ENCODE peak calls at places on chromosome 18, in eight cellular contexts. Z is H9, N is fibroblast of lung, J is K562, K is PC-3, H is astrocyte, I is neuronal stem cell, L is colonic mucosa. M is an unnamed sample.
A peak's percentile ranks its signal among the peaks of the same experiment; 100 is the strongest.

GRCh38 chr18:11518788-11519685 is 90.4 kb upstream of the SLC35G4 start:
- DNase-seq in N (peak; percentile 52), J (peak; percentile 65), L (peak; percentile 27), Z (peak; percentile 86), K (peak; percentile 66), H (no peak), I (peak; percentile 51), M (peak; percentile 51)

GRCh38 chr18:68098655-68099054 is 582.1 kb upstream of the DSEL start:
- DNase-seq in Z (no peak), K (no peak), N (no peak), H (no peak), I (no peak), L (no peak), J (no peak), M (no peak)

GRCh38 chr18:72866901-72867701 is 686 bp downstream of the NETO1 start:
- DNase-seq in Z (peak; percentile 48), H (no peak), K (no peak), I (peak; percentile 32), N (peak; percentile 36), J (no peak), L (no peak), M (no peak)

GRCh38 chr18:3103576-3103975 is 90.6 kb upstream of the LPIN2 start:
- DNase-seq in K (no peak), L (no peak), N (no peak), H (no peak), I (no peak), Z (no peak), J (no peak), M (no peak)

GRCh38 chr18:65081786-65082185 is 669.0 kb upstream of the CDH7 start:
- DNase-seq in K (no peak), L (no peak), H (no peak), I (no peak), J (no peak), N (no peak), Z (no peak), M (no peak)

GRCh38 chr18:37252854-37253396 is 312.7 kb downstream of the CELF4 start:
- DNase-seq in L (no peak), J (no peak), I (no peak), H (no peak), N (no peak), K (no peak), Z (no peak), M (no peak)

GRCh38 chr18:25164837-25165791 is 186.9 kb downstream of the ZNF521 start:
- DNase-seq in K (no peak), H (peak; percentile 72), J (no peak), Z (no peak), I (no peak), L (no peak), N (peak; percentile 78), M (no peak)

GRCh38 chr18:68354176-68354575 is 360.7 kb downstream of the TMX3 start:
- DNase-seq in L (no peak), J (no peak), Z (no peak), I (no peak), N (no peak), K (no peak), H (no peak), M (no peak)

GRCh38 chr18:72107647-72108046 is 436.5 kb downstream of the CBLN2 start:
- DNase-seq in H (peak; percentile 21), J (no peak), Z (peak; percentile 58), N (peak; percentile 35), L (no peak), K (peak; percentile 64), I (peak; percentile 56), M (no peak)

GRCh38 chr18:48975221-48975816 is 24.6 kb upstream of the SMAD7 start:
- DNase-seq in K (no peak), J (no peak), N (no peak), I (no peak), H (no peak), L (no peak), Z (no peak), M (no peak)

GRCh38 chr18:939167-939566 is 34.5 kb downstream of the ADCYAP1 start:
- DNase-seq in J (no peak), I (no peak), H (peak; percentile 50), N (peak; percentile 67), Z (no peak), K (peak; percentile 58), L (no peak), M (no peak)

GRCh38 chr18:49020621-49021021 is 69.9 kb upstream of the SMAD7 start:
- DNase-seq in N (peak; percentile 32), L (peak; percentile 22), I (no peak), J (no peak), Z (peak; percentile 25), H (peak; percentile 16), K (no peak), M (no peak)

GRCh38 chr18:765764-766549 is 46.1 kb downstream of the YES1 start:
- DNase-seq in N (no peak), K (no peak), I (no peak), J (peak; percentile 43), Z (no peak), H (no peak), L (no peak), M (no peak)

GRCh38 chr18:77230645-77231044 is 19.0 kb upstream of the GALR1 start:
- DNase-seq in N (no peak), Z (no peak), I (no peak), K (no peak), H (no peak), J (no peak), L (no peak), M (no peak)

GRCh38 chr18:58505181-58505580 is 123.7 kb downstream of the ALPK2 start:
- DNase-seq in I (no peak), J (no peak), N (no peak), Z (no peak), H (no peak), L (no peak), K (no peak), M (no peak)

GRCh38 chr18:66495844-66496243 is 108.0 kb downstream of the CDH19 start:
- DNase-seq in L (peak; percentile 49), H (peak; percentile 6), N (peak; percentile 19), K (peak; percentile 80), Z (peak; percentile 69), J (no peak), I (peak; percentile 75), M (peak; percentile 57)

GRCh38 chr18:36593001-36593400 is 235.8 kb downstream of the TPGS2 start:
- DNase-seq in I (no peak), K (no peak), L (no peak), Z (no peak), H (peak; percentile 18), N (peak; percentile 40), J (no peak), M (no peak)

DNA sequence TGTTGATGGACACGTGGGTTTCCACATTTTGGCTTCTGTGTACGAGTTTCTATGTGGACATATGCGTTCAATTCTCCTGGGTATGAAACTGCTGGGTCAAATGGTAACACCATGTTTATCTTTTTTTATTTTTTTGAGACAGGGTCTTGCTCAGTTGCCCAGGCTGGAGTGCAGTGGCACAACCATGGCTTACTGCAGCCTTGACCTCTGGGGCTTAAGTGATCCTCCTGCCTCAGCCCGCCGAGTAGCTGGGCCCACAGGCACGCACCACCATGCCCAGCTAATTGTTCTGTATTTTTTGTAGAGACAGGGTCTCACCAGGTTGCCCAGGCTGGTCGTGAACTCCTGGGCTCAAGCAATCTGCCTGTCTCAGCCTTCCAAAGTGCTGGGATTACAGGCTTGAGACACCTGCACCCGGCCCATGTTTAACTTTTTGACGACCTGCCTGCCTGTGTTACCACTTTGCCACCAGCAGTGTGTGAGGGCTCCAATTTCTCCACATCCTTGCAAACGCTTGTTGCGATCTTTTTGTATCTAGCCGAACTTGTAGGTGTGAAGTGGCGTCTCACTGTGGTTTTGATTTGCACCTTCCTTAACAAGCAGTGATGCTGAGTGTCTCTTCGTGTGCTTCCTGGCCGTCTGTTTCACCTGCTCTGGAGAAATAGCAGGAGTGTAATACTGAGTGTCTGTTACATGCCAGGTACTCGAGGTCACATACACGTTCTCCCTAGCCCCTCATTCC is 6.9 kb downstream of the HSBP1L1 start:
- DNase-seq in J (no peak), H (no peak), I (no peak), K (no peak), Z (no peak), L (no peak), N (no peak), M (no peak)
- H3K9ac ChIP-seq in J (no peak overlapping the region), H (no peak overlapping the region), I (no peak overlapping the region), K (no peak overlapping the region), Z (no peak overlapping the region), L (no peak overlapping the region), N (no peak overlapping the region), M (no peak overlapping the region)

DNA sequence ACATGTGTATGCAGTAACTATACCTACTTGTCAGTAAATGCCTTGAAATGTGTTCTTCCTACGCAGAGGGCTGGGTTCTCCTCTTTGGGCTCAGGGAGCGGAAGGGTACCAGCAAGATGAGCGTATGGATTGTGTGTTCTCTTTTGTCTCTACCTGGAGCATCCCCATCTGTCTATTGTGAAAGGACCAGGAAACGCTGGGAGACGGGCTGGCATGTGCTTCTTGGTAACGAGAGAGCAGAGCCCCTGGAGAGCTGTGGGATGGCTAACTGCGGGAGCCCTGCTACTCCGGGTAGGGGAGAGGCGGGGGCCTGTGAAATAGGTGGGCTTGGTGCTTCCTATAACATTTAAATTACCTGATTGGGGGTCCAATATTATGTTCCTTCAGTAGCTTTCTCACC is 80.9 kb downstream of the BCL2 start:
- DNase-seq in J (no peak), H (no peak), K (no peak), L (no peak), Z (peak; percentile 40), I (peak; percentile 17), N (peak; percentile 5), M (peak; percentile 9)
- H3K9ac ChIP-seq in J (no peak overlapping the region), H (peak overlapping the region; percentile 63), K (no peak overlapping the region), L (peak overlapping the region; percentile 42), Z (no peak overlapping the region), I (no peak overlapping the region), N (no peak overlapping the region), M (no peak overlapping the region)

GRCh38 chr18:26435415-26436095 is 112.8 kb downstream of the KCTD1 start:
- DNase-seq in I (no peak), Z (no peak), H (no peak), N (no peak), J (no peak), L (no peak), K (no peak), M (no peak)
- H3K9ac ChIP-seq in I (no peak overlapping the region), Z (no peak overlapping the region), H (no peak overlapping the region), N (no peak overlapping the region), J (no peak overlapping the region), L (no peak overlapping the region), K (no peak overlapping the region), M (no peak overlapping the region)

DNA sequence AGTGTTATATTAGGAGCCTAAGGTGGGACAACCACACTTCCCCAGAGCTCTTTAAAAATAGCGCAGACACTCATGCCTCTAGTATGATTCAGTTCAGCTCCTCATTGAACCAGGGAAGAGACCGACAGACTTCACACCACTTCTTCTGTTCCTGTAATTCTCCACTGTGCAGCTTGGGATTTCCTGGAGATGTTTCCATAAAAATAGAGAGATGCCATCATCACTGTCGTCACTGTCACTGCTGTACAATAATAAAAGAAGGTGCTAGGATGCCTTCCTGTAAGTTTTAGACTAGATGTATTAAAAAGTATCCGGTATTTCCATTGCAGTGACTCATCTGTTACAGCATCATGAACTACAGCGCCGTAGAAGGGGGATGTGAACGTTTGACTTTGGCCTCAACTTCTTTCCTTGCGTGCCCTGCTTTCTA is 110.9 kb downstream of the FAM210A start:
- DNase-seq in J (no peak), L (no peak), N (peak; percentile 18), H (peak; percentile 2), Z (no peak), K (no peak), I (no peak), M (no peak)
- H3K9ac ChIP-seq in J (no peak overlapping the region), L (no peak overlapping the region), N (no peak overlapping the region), H (no peak overlapping the region), Z (no peak overlapping the region), K (no peak overlapping the region), I (no peak overlapping the region), M (no peak overlapping the region)

GRCh38 chr18:13611616-13612110 is 114.7 kb downstream of the FAM210A start:
- DNase-seq in Z (peak; percentile 28), J (no peak), I (peak; percentile 17), L (no peak), H (peak; percentile 55), N (peak; percentile 63), K (no peak), M (no peak)
- H3K9ac ChIP-seq in Z (no peak overlapping the region), J (no peak overlapping the region), I (no peak overlapping the region), L (peak overlapping the region; percentile 43), H (peak overlapping the region; percentile 72), N (peak overlapping the region; percentile 29), K (no peak overlapping the region), M (no peak overlapping the region)

M was measured in NT2/D1.